ENCODE peak calls at places on chromosomes 4 and X, in nine cellular contexts. R is GM13977, H is kidney epithelial cell, J is iris pigment epithelial cell, K is GM19239, X is adrenal gland, L is naive B cell, Y is foreskin melanocyte, P is NCI-H2171. G is an unnamed sample.

GRCh38 chr4:143667461-143667860 is 33.0 kb downstream of the FREM3 start:
- DNase-seq in X (peak; percentile 79), Y (peak; percentile 34), H (peak; percentile 2), P (no peak), K (no peak), L (no peak), J (peak; percentile 69), R (no peak), G (peak; percentile 46)

GRCh38 chrX:140034916-140035315 is 69.6 kb upstream of the CXorf66 start:
- DNase-seq in X (no peak), H (no peak), Y (peak; percentile 11), R (peak; percentile 27), L (no peak), J (no peak), P (no peak), K (no peak), G (no peak)

GRCh38 chrX:45986971-45987370 is 558.2 kb downstream of the ZNF674 start:
- DNase-seq in L (no peak), X (no peak), H (no peak), Y (no peak), K (no peak), P (no peak), R (no peak), J (peak; percentile 63), G (no peak)

GRCh38 chr4:66572949-66573348 is 902.7 kb upstream of the EPHA5 start:
- DNase-seq in X (no peak), R (no peak), L (no peak), P (no peak), J (peak; percentile 82), Y (no peak), K (no peak), H (peak; percentile 75), G (no peak)

GRCh38 chrX:96372313-96373046 is 312.2 kb upstream of the DIAPH2 start:
- DNase-seq in L (no peak), Y (peak; percentile 25), K (peak; percentile 1), R (peak; percentile 14), P (peak; percentile 1), J (peak; percentile 63), H (no peak), X (peak; percentile 18), G (peak; percentile 32)

GRCh38 chrX:276588-277171 is 4.5 kb upstream of the PLCXD1 start:
- DNase-seq in P (no peak), L (no peak), H (no peak), Y (peak; percentile 10), R (peak; percentile 56), J (peak; percentile 54), K (no peak), X (peak; percentile 61), G (no peak)

GRCh38 chr4:156615066-156615514 is 356.5 kb downstream of the PDGFC start:
- DNase-seq in Y (no peak), K (no peak), H (peak; percentile 31), R (no peak), J (peak; percentile 99), L (no peak), X (no peak), P (no peak), G (no peak)

GRCh38 chr4:93416337-93417102 is 412.0 kb upstream of the ATOH1 start:
- DNase-seq in P (peak; percentile 20), H (no peak), X (no peak), R (no peak), K (no peak), J (peak; percentile 21), L (no peak), Y (peak; percentile 22), G (peak; percentile 32)

GRCh38 chrX:112545051-112545450 is 134.7 kb downstream of the LHFPL1 start:
- DNase-seq in R (no peak), X (no peak), K (no peak), Y (no peak), L (no peak), H (no peak), P (no peak), J (no peak), G (no peak)

GRCh38 chr4:97953171-97953570 is 190.1 kb downstream of the STPG2 start:
- DNase-seq in K (no peak), Y (no peak), J (no peak), X (no peak), R (no peak), L (no peak), H (no peak), P (no peak), G (no peak)

GRCh38 chr4:30842689-30843088 is 122.5 kb downstream of the PCDH7 start:
- DNase-seq in P (no peak), H (no peak), Y (no peak), X (no peak), L (no peak), K (no peak), J (no peak), R (no peak), G (no peak)

GRCh38 chr4:20960291-20960690 is 260.0 kb downstream of the PACRGL start:
- DNase-seq in P (no peak), K (no peak), R (no peak), J (no peak), X (no peak), H (no peak), L (no peak), Y (no peak), G (no peak)

GRCh38 chrX:31449975-31450374 is 378.1 kb upstream of the FTHL17 start:
- DNase-seq in H (no peak), Y (no peak), L (no peak), K (no peak), X (no peak), J (peak; percentile 48), R (no peak), P (no peak), G (no peak)

GRCh38 chr4:11050766-11051165 is 366.2 kb upstream of the CLNK start:
- DNase-seq in K (no peak), P (no peak), J (no peak), Y (no peak), X (no peak), L (no peak), H (no peak), R (no peak), G (no peak)

GRCh38 chr4:172809319-172809718 is 359.3 kb upstream of the GALNT7 start:
- DNase-seq in K (no peak), R (no peak), L (no peak), H (no peak), X (no peak), J (no peak), Y (no peak), P (no peak), G (no peak)

GRCh38 chr4:138535316-138535715 is 293.2 kb upstream of the SLC7A11 start:
- DNase-seq in Y (no peak), H (no peak), X (no peak), J (peak; percentile 40), L (no peak), R (no peak), P (no peak), K (no peak), G (no peak)

GRCh38 chr4:16914208-16914607 is 15.8 kb upstream of the LDB2 start:
- DNase-seq in J (peak; percentile 15), X (no peak), L (no peak), P (no peak), H (no peak), Y (no peak), K (no peak), R (no peak), G (no peak)

GRCh38 chr4:52051615-52052474 is 741 bp downstream of the SPATA18 start:
- DNase-seq in K (peak; percentile 20), Y (peak; percentile 82), J (peak; percentile 95), H (peak; percentile 76), X (peak; percentile 82), L (peak; percentile 9), P (peak; percentile 55), R (peak; percentile 75), G (peak; percentile 13)

GRCh38 chr4:154045086-154045485 is 256.2 kb upstream of the SFRP2 start:
- DNase-seq in J (no peak), H (no peak), X (no peak), K (no peak), P (no peak), Y (no peak), R (no peak), L (no peak), G (no peak)

GRCh38 chr4:28241021-28241420 is 1380.4 kb downstream of the STIM2 start:
- DNase-seq in H (no peak), K (no peak), X (no peak), J (no peak), L (no peak), P (no peak), Y (no peak), R (no peak), G (no peak)

GRCh38 chrX:136850441-136851175 is 29.9 kb downstream of the RBMX start:
- DNase-seq in Y (no peak), H (no peak), X (peak; percentile 35), R (no peak), K (no peak), L (no peak), J (peak; percentile 50), P (no peak), G (no peak)

GRCh38 chr4:36243355-36244256 is 708 bp downstream of the ARAP2 start:
- DNase-seq in J (peak; percentile 32), R (peak; percentile 41), X (peak; percentile 23), L (no peak), P (peak; percentile 12), H (no peak), Y (no peak), K (peak; percentile 20), G (peak; percentile 74)

GRCh38 chr4:188023682-188024081 is 28.1 kb downstream of the ZFP42 start:
- DNase-seq in P (no peak), X (no peak), K (no peak), Y (no peak), H (no peak), L (no peak), R (no peak), J (no peak), G (no peak)

GRCh38 chr4:77820836-77821561 is 1.8 kb upstream of the CNOT6L start:
- DNase-seq in H (no peak), R (peak; percentile 15), P (no peak), J (no peak), Y (no peak), X (peak; percentile 27), K (no peak), L (peak; percentile 65), G (peak; percentile 36)

GRCh38 chr4:104294811-104295210 is 199.9 kb downstream of the CXXC4 start:
- DNase-seq in J (no peak), H (no peak), L (no peak), K (no peak), X (no peak), Y (no peak), R (no peak), P (no peak), G (no peak)

GRCh38 chr4:185134176-185134869 is 8.7 kb upstream of the SLC25A4 start:
- DNase-seq in R (peak; percentile 81), Y (peak; percentile 59), L (peak; percentile 40), X (no peak), H (no peak), J (peak; percentile 58), K (peak; percentile 38), P (peak; percentile 2), G (peak; percentile 53)

GRCh38 chrX:6701085-6701484 is 166.2 kb upstream of the VCX3A start:
- DNase-seq in Y (no peak), J (no peak), R (no peak), L (no peak), P (no peak), H (no peak), K (no peak), X (no peak), G (no peak)

GRCh38 chrX:152020895-152021294 is 46.4 kb upstream of the GABRE start:
- DNase-seq in X (no peak), Y (no peak), L (no peak), P (no peak), R (no peak), K (no peak), H (no peak), J (no peak), G (no peak)

GRCh38 chr4:140568507-140569306 is at the start of gene UCP1:
- DNase-seq in J (peak; percentile 7), K (no peak), X (peak; percentile 31), R (no peak), P (no peak), L (peak; percentile 6), Y (no peak), H (no peak), G (no peak)